ENCODE peak calls at places on chromosomes 12 and 14, in four cellular contexts. A is GM23248, U is MM.1S, X is upper lobe of right lung. V is an unnamed sample. For H3K4me1, the result is how much of the 10 kb centered on the place peaks cover.

GRCh38 chr14:92867246-92867925 is 55.6 kb upstream of the CHGA start:
- DNase-seq in X (no peak), A (no peak), U (no peak), V (no peak)

GRCh38 chr12:78562358-78563205 is 302.0 kb upstream of the SYT1 start:
- DNase-seq in X (no peak), A (peak), U (peak), V (no peak)

GRCh38 chr12:117507547-117507946 is 146.1 kb upstream of the NOS1 start:
- DNase-seq in U (no peak), X (no peak), A (no peak), V (no peak)

GRCh38 chr12:8491848-8492530 is 21.3 kb upstream of the CLEC4D start:
- DNase-seq in X (no peak), A (no peak), U (no peak), V (no peak)

GRCh38 chr14:29734732-29735131 is 192.9 kb downstream of the PRKD1 start:
- DNase-seq in A (no peak), U (no peak), X (no peak), V (no peak)

GRCh38 chr12:57216931-57217871 is 607 bp downstream of the NXPH4 start:
- DNase-seq in U (no peak), A (peak), X (no peak), V (no peak)

GRCh38 chr12:122888232-122888752 is 7.6 kb downstream of the VPS37B start:
- DNase-seq in U (peak), A (peak), X (peak), V (peak)

GRCh38 chr14:50020184-50020583 is 96.2 kb downstream of the VCPKMT start:
- DNase-seq in X (no peak), U (no peak), A (no peak), V (no peak)

GRCh38 chr12:30795660-30796507 is 41.1 kb upstream of the CAPRIN2 start:
- DNase-seq in A (peak), U (peak), X (peak), V (peak)

GRCh38 chr12:53974084-53975018 is at the start of gene HOTAIR:
- DNase-seq in U (no peak), A (peak), X (no peak), V (no peak)

GRCh38 chr14:28744126-28744525 is 22.5 kb upstream of the FOXG1 start:
- DNase-seq in U (peak), X (no peak), A (no peak), V (no peak)

GRCh38 chr12:11949738-11950403 is 120.9 kb upstream of the BCL2L14 start:
- DNase-seq in X (no peak), A (no peak), U (no peak), V (no peak)

GRCh38 chr14:61438497-61438859 is 117.1 kb downstream of the PRKCH start:
- DNase-seq in U (no peak), A (no peak), X (no peak), V (no peak)

GRCh38 chr14:61439779-61440418 is 118.5 kb downstream of the PRKCH start:
- DNase-seq in X (no peak), A (no peak), U (no peak), V (no peak)

GRCh38 chr14:61444215-61444768 is 122.9 kb downstream of the PRKCH start:
- DNase-seq in X (no peak), A (no peak), U (no peak), V (peak)

GRCh38 chr14:61438860-61439765 is 117.7 kb downstream of the PRKCH start:
- DNase-seq in U (no peak), A (peak), X (peak), V (peak)

GRCh38 chr14:61443481-61443880 is 122.1 kb downstream of the PRKCH start:
- DNase-seq in U (no peak), A (no peak), X (no peak), V (no peak)
- H3K4me3 ChIP-seq in U (no peak), A (no peak), X (no peak), V (no peak)

DNA sequence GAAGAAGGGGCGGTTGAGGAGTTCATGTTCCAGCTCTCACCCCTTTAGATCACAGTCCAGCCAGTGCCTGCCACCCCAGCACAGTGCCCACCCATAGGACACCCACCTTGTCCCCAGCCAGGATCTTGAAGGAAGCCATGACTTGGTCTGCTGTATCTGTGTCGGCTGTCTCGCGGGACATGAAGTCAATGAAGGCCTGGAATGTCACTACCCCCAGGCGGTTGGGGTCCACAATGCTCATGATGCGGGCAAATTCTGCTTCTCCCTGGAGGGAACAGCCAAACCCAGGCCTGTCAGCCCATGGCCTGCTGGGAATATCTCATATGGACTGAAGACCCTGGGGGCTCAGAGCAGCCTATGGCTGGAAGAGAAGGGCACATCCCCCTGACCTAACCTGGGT is 84.1 kb upstream of the ZFP36L1 start:
- DNase-seq in U (no peak), X (no peak), A (no peak), V (no peak)
- H3K4me1 ChIP-seq in U (under half), X (under half), A (under half), V (under half)

GRCh38 chr12:22491034-22491433 is 53.3 kb downstream of the C2CD5 start:
- DNase-seq in A (no peak), U (no peak), X (no peak), V (no peak)
- H3K4me3 ChIP-seq in A (no peak), U (no peak), X (no peak), V (no peak)

DNA sequence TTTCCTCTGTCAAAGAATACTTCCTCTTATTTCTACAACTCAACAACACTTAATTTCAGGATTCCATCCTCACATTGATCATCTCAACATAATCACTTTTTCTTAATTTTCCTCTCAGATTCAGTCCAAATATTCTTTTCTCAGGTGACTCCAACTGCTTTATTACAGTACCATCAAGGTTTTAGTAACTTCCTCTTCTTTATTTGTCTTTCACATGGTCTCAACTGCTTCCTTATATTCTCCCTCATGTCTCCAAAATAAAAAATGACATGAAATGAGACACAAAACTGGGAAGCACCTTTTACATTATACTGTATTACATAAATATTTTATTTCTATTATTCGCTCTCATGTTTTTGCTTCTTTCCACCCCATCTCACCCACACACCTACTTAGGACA is 55.5 kb downstream of the PPP2R5E start:
- DNase-seq in X (no peak), U (no peak), A (no peak), V (no peak)
- H3K4me1 ChIP-seq in X (under half), U (under half), A (under half), V (under half)

V was measured in lower lobe of right lung.